ENCODE peak calls at places on chromosomes 4 and X, in nine cellular contexts. B is kidney epithelial cell, Q is small intestine, Z is neural progenitor cell, N is AG10803, T is uterus, M is heart right ventricle, W is K562, Y is lung. K is an unnamed sample.

GRCh38 chr4:168569909-168570276 is 73.0 kb downstream of the PALLD start:
- DNase-seq in B (no peak), Q (no peak), Z (no peak), N (no peak), T (no peak), M (no peak), W (no peak), Y (no peak), K (no peak)

GRCh38 chr4:105632599-105632998 is 75.9 kb downstream of the INTS12 start:
- DNase-seq in B (no peak), Q (no peak), Z (peak), N (no peak), T (no peak), M (no peak), W (no peak), Y (no peak), K (no peak)

GRCh38 chrX:134512566-134512965 is 52.6 kb downstream of the HPRT1 start:
- DNase-seq in B (peak), Q (no peak), Z (no peak), N (peak), T (no peak), M (no peak), W (no peak), Y (no peak), K (peak)

GRCh38 chr4:10075953-10076391 is 40.6 kb downstream of the WDR1 start:
- DNase-seq in B (no peak), Q (no peak), Z (no peak), N (no peak), T (peak), M (no peak), W (no peak), Y (no peak), K (no peak)

GRCh38 chrX:6021316-6022091 is 207.2 kb downstream of the NLGN4X start:
- DNase-seq in B (peak), Q (peak), Z (peak), N (peak), T (no peak), M (no peak), W (no peak), Y (peak), K (no peak)

GRCh38 chrX:40550069-40550468 is 30.7 kb upstream of the ATP6AP2 start:
- DNase-seq in B (no peak), Q (no peak), Z (no peak), N (no peak), T (no peak), M (no peak), W (no peak), Y (no peak), K (no peak)

GRCh38 chrX:22310779-22311178 is 38.1 kb downstream of the CBLL2 start:
- DNase-seq in B (no peak), Q (no peak), Z (no peak), N (no peak), T (no peak), M (no peak), W (no peak), Y (no peak), K (no peak)

GRCh38 chr4:90002406-90003040 is 107.9 kb downstream of the MMRN1 start:
- DNase-seq in B (no peak), Q (no peak), Z (no peak), N (no peak), T (no peak), M (no peak), W (no peak), Y (no peak), K (no peak)

GRCh38 chrX:77628294-77629025 is 157.6 kb downstream of the ATRX start:
- DNase-seq in B (no peak), Q (peak), Z (no peak), N (no peak), T (no peak), M (no peak), W (no peak), Y (no peak), K (no peak)

GRCh38 chr4:31918891-31919290 is 1198.7 kb downstream of the PCDH7 start:
- DNase-seq in B (no peak), Q (no peak), Z (no peak), N (peak), T (no peak), M (no peak), W (no peak), Y (no peak), K (no peak)

GRCh38 chrX:96182366-96182765 is 502.3 kb upstream of the DIAPH2 start:
- DNase-seq in B (no peak), Q (no peak), Z (peak), N (peak), T (no peak), M (no peak), W (no peak), Y (no peak), K (peak)

GRCh38 chrX:53049127-53049517 is 533 bp downstream of the GPR173 start:
- DNase-seq in B (no peak), Q (no peak), Z (peak), N (no peak), T (no peak), M (no peak), W (no peak), Y (no peak), K (no peak)

GRCh38 chr4:1807258-1807777 is 14.2 kb downstream of the FGFR3 start:
- DNase-seq in B (no peak), Q (no peak), Z (no peak), N (no peak), T (no peak), M (no peak), W (no peak), Y (no peak), K (no peak)

GRCh38 chr4:1809754-1810502 is 16.8 kb downstream of the FGFR3 start:
- DNase-seq in B (no peak), Q (peak), Z (peak), N (peak), T (peak), M (peak), W (peak), Y (peak), K (no peak)

GRCh38 chr4:1808396-1808795 is 15.3 kb downstream of the FGFR3 start:
- DNase-seq in B (no peak), Q (no peak), Z (no peak), N (no peak), T (no peak), M (no peak), W (no peak), Y (no peak), K (no peak)

GRCh38 chr4:1810765-1811164 is 17.7 kb downstream of the FGFR3 start:
- DNase-seq in B (no peak), Q (no peak), Z (no peak), N (no peak), T (no peak), M (no peak), W (no peak), Y (no peak), K (no peak)

DNA sequence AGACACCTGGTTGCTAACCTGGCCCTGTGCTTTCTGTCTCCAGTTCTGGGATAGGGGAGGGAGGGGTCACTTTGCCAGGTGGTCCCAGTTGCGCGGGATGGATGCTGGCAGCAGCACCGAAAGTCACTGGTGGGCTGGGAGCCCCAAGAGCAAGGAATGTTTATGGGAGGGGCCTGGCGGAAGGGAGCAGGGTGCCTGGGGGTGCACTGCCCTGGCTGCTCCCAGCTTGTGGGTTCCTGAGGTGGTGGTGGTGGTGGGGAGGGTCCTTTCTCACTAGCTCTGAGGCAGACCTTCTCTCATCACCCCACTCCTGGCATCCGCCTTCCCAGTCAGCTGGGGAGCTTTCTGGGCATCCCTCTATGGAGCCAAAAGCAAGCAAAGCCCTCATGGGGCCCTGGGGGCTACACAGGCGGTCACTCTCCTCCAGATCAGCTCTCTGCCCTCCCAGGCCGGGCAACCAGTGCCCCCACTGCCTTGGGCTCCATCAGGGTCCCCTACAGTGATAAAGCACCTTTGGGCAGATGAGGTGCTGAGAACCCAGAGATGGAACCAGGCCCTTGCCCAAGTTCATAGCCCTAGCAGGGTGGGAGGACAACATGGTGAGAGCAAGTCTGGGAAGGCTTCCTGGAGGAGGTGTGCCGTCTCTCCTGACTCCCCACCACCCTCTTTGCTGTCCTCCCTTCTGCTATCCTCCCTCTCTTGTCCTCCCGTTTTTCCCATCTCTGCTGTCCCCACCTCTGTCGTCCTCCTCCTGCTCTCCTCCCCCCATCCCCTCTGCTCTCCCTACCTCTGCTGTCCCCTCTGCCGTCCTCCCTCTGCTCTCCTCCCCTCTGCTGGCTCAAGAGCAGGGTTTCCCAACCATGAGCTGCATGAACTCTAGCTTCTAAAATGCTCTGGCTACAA is 16.0 kb downstream of the FGFR3 start:
- DNase-seq in B (no peak), Q (no peak), Z (no peak), N (no peak), T (no peak), M (no peak), W (no peak), Y (no peak), K (no peak)
- H3K4me3 ChIP-seq in B (no peak), Q (no peak), Z (no peak), N (no peak), T (no peak), M (no peak), W (no peak), Y (no peak), K (no peak)

GRCh38 chrX:71996138-71996537 is 85.5 kb downstream of the NHSL2 start:
- DNase-seq in B (no peak), Q (no peak), Z (no peak), N (no peak), T (no peak), M (no peak), W (no peak), Y (no peak), K (no peak)

GRCh38 chrX:71998836-71999509 is 88.3 kb downstream of the NHSL2 start:
- DNase-seq in B (no peak), Q (peak), Z (peak), N (peak), T (no peak), M (peak), W (peak), Y (no peak), K (no peak)

GRCh38 chrX:71997320-71997719 is 86.7 kb downstream of the NHSL2 start:
- DNase-seq in B (no peak), Q (no peak), Z (no peak), N (peak), T (no peak), M (no peak), W (no peak), Y (no peak), K (no peak)

GRCh38 chrX:71995122-71995521 is 84.5 kb downstream of the NHSL2 start:
- DNase-seq in B (no peak), Q (no peak), Z (no peak), N (no peak), T (no peak), M (no peak), W (no peak), Y (no peak), K (no peak)

GRCh38 chrX:71996826-71997225 is 86.2 kb downstream of the NHSL2 start:
- DNase-seq in B (no peak), Q (no peak), Z (peak), N (peak), T (peak), M (peak), W (no peak), Y (no peak), K (no peak)
- H3K4me3 ChIP-seq in B (no peak), Q (no peak), Z (no peak), N (no peak), T (no peak), M (no peak), W (no peak), Y (no peak), K (no peak)

GRCh38 chr4:23169598-23170311 is 477.0 kb downstream of the GBA3 start:
- DNase-seq in B (no peak), Q (no peak), Z (no peak), N (no peak), T (no peak), M (no peak), W (no peak), Y (no peak), K (no peak)
- H3K4me3 ChIP-seq in B (no peak), Q (no peak), Z (no peak), N (no peak), T (no peak), M (no peak), W (no peak), Y (no peak), K (no peak)

DNA sequence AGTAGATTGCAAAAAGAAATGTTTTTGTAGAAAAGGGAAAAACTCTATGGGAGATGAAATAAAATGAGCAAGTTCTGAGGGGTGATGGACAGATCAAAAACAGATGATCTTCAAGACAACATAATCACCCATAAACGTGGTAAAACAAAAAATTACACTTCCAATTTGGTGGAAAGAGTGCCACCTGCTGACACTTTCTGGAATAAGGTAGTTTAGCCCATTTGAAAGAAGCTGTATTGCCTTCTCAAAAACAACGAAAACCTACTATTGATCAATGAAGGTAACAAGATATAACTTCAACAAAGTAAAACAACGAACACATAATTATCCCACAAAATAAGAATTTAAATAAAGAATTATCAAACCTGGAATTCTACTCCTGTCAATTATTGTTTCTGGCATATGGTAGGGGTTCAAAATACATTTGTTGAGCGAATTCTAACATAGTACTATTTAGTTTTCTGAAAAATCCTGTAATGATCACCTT is 2.5 kb downstream of the COQ2 start:
- DNase-seq in B (peak), Q (peak), Z (peak), N (peak), T (no peak), M (peak), W (peak), Y (no peak), K (no peak)
- H3K4me3 ChIP-seq in B (no peak), Q (no peak), Z (no peak), N (no peak), T (no peak), M (no peak), W (no peak), Y (no peak), K (no peak)

K was measured in retinal pigment epithelial cell.